ENCODE peak calls at places on chromosomes 5 and 9, in six cellular contexts. Y, H, Z, P, J and G are unnamed samples.
A peak's percentile ranks its signal among the peaks of the same experiment; 100 is the strongest.

GRCh38 chr9:27599102-27599501 is 25.8 kb upstream of the C9orf72 start:
- DNase-seq in J (no peak), Z (no peak), P (no peak), H (no peak), Y (no peak), G (no peak)

GRCh38 chr9:82035332-82035731 is 46.8 kb downstream of the SPATA31D1 start:
- DNase-seq in Z (no peak), Y (no peak), J (no peak), P (no peak), H (peak; percentile 10), G (no peak)

GRCh38 chr5:55636177-55636576 is 75.9 kb downstream of the SLC38A9 start:
- DNase-seq in J (no peak), H (no peak), P (no peak), Y (no peak), Z (no peak), G (no peak)

GRCh38 chr9:127862075-127863011 is 7.9 kb upstream of the ENG start:
- DNase-seq in J (peak; percentile 80), Z (no peak), Y (peak; percentile 94), H (no peak), P (peak; percentile 68), G (peak; percentile 86)

GRCh38 chr5:129459485-129460120 is 495 bp upstream of the ADAMTS19 start:
- DNase-seq in Y (no peak), J (peak; percentile 19), P (peak; percentile 27), H (no peak), Z (peak; percentile 86), G (peak; percentile 30)

GRCh38 chr5:39176740-39177628 is 42.4 kb downstream of the FYB1 start:
- DNase-seq in P (no peak), J (no peak), Y (no peak), H (no peak), Z (no peak), G (no peak)

GRCh38 chr9:97362777-97363545 is 48.9 kb upstream of the TDRD7 start:
- DNase-seq in P (no peak), J (no peak), Z (no peak), Y (no peak), H (no peak), G (no peak)

GRCh38 chr5:41338276-41338675 is 124.9 kb upstream of the C6 start:
- DNase-seq in H (no peak), Y (no peak), J (no peak), Z (no peak), P (no peak), G (no peak)

GRCh38 chr5:87231037-87231808 is 36.5 kb upstream of the RASA1 start:
- DNase-seq in H (no peak), Z (no peak), J (no peak), Y (no peak), P (no peak), G (no peak)

GRCh38 chr5:159916841-159917761 is 819 bp downstream of the ADRA1B start:
- DNase-seq in J (no peak), H (no peak), Z (no peak), Y (no peak), P (no peak), G (no peak)

GRCh38 chr5:123597018-123597417 is 85.0 kb downstream of the CSNK1G3 start:
- DNase-seq in H (no peak), Y (no peak), Z (no peak), P (no peak), J (no peak), G (no peak)

GRCh38 chr5:167684251-167684650 is 607.2 kb upstream of the WWC1 start:
- DNase-seq in Y (no peak), J (no peak), Z (no peak), P (no peak), H (no peak), G (no peak)

GRCh38 chr5:9473624-9474023 is 72.3 kb downstream of the SEMA5A start:
- DNase-seq in H (no peak), P (no peak), Y (no peak), Z (no peak), J (no peak), G (no peak)

GRCh38 chr5:166340039-166340438 is 1951.4 kb upstream of the WWC1 start:
- DNase-seq in J (no peak), P (no peak), H (no peak), Y (no peak), Z (no peak), G (no peak)

GRCh38 chr9:26341545-26341944 is 551.1 kb downstream of the CAAP1 start:
- DNase-seq in Z (no peak), H (no peak), P (no peak), J (no peak), Y (no peak), G (no peak)

GRCh38 chr5:180866296-180866695 is 5.2 kb upstream of the ZFP62 start:
- DNase-seq in J (no peak), P (peak; percentile 56), Y (no peak), Z (no peak), H (no peak), G (no peak)

GRCh38 chr5:180341595-180341994 is 11.5 kb downstream of the GFPT2 start:
- DNase-seq in Z (no peak), Y (no peak), J (no peak), H (no peak), P (no peak), G (no peak)

GRCh38 chr9:79895232-79895631 is 323.5 kb downstream of the TLE4 start:
- DNase-seq in Z (no peak), H (no peak), Y (no peak), P (no peak), J (no peak), G (no peak)

GRCh38 chr5:38316544-38317224 is 58.3 kb downstream of the EGFLAM start:
- DNase-seq in P (no peak), Z (no peak), Y (no peak), H (no peak), J (peak; percentile 73), G (peak; percentile 18)

GRCh38 chr5:393846-394275 is 49.1 kb upstream of the EXOC3 start:
- DNase-seq in J (no peak), H (no peak), P (peak; percentile 12), Y (peak; percentile 54), Z (no peak), G (no peak)

GRCh38 chr9:38629511-38629910 is 9.1 kb upstream of the ANKRD18A start:
- DNase-seq in H (no peak), P (no peak), J (no peak), Y (no peak), Z (no peak), G (no peak)

GRCh38 chr9:135525241-135526088 is 4.2 kb downstream of the LCN1 start:
- DNase-seq in Y (peak; percentile 51), J (no peak), Z (no peak), P (no peak), H (no peak), G (no peak)

DNA sequence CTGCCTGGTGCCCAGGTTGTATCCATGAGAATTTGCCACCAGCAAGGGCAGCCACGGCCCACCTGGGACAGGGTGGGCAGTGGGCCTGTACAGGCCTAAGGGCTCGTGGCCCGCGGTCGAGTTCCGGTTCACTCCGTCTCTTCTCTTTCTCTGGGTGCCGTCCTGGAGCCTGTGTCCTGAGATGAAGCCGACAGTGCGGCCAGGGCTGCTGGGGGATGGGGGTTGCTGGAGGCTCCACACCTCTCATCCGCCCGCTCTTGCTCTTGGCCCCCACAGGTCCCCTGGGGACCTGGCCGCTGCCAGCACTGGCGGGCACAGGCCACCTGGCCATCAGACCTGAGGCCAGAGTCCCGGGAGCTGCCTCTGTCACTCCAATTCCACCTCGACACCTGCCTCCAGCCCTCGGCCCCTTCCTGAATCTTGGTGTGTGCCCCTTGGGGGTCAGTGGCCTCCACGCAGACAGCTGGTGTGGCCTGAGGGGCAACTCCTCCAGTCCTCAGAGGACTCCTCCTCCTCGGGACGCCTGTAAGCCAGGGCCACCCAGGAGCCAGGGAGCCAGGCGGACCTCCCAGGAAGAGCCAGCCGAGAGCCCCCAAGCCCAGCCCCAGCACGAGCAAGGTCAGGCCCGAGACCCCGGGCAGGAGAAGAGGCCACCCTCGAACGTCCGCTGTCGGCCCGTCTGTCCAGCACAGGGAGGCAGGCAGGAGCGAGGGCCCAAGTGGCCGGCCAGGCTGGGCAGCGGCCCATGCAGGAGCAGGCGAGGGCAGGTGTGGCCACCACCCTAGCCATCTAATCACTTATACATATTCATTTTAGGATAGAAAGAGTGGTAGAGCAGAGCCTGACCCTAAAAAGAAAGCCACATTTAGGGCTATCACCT is 5.2 kb downstream of the LRRC26 start:
- DNase-seq in Z (no peak), H (no peak), Y (no peak), P (no peak), J (no peak), G (no peak)
- H3K27me3 ChIP-seq in Z (peaks cover 86% of the 10 kb centered on the region), H (peaks cover 54% of the 10 kb centered on the region), Y (peaks cover 99% of the 10 kb centered on the region), P (peaks cover 89% of the 10 kb centered on the region), J (peaks cover 28% of the 10 kb centered on the region), G (peaks cover 100% of the 10 kb centered on the region)

GRCh38 chr5:13276143-13276542 is 668.3 kb downstream of the DNAH5 start:
- DNase-seq in P (no peak), J (no peak), Z (no peak), H (no peak), Y (no peak), G (no peak)

GRCh38 chr5:13278148-13278547 is 666.3 kb downstream of the DNAH5 start:
- DNase-seq in J (no peak), H (no peak), Z (peak; percentile 59), Y (no peak), P (no peak), G (no peak)
- H3K27me3 ChIP-seq in J (no peaks in the 10 kb centered on the region), H (no peaks in the 10 kb centered on the region), Z (no peaks in the 10 kb centered on the region), Y (no peaks in the 10 kb centered on the region), P (no peaks in the 10 kb centered on the region), G (no peaks in the 10 kb centered on the region)

GRCh38 chr5:135034186-135034962 is at the start of gene PITX1:
- DNase-seq in H (peak; percentile 53), Z (peak; percentile 71), J (no peak), Y (no peak), P (peak; percentile 72), G (no peak)

GRCh38 chr5:135033026-135033861 is 784 bp downstream of the PITX1 start:
- DNase-seq in Z (peak; percentile 81), J (no peak), H (peak; percentile 10), P (no peak), Y (no peak), G (peak; percentile 12)

GRCh38 chr5:135032613-135033025 is 1.4 kb downstream of the PITX1 start:
- DNase-seq in Z (no peak), H (no peak), Y (no peak), P (no peak), J (no peak), G (no peak)

GRCh38 chr5:135034963-135035677 is 1.1 kb upstream of the PITX1 start:
- DNase-seq in H (no peak), Y (no peak), J (no peak), P (no peak), Z (no peak), G (no peak)

DNA sequence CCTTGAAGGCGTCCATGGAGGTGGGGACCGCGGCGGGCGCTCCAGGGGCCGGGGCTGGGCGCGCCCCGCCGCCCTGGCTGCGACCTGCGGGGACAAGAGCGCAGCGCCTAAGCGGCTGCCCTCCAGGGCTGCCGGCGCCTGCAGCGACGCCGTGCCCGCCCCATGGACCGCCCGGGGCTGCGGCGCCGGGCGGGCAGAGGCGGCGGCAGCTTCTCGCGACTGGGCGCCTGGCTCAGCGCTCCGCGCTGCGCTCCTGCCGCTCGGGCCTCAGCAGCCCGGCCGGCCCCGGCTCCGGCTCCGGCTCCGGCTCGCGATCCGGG is 202 bp downstream of the PITX1 start:
- DNase-seq in Z (no peak), P (no peak), Y (no peak), J (no peak), H (no peak), G (no peak)
- H3K27me3 ChIP-seq in Z (peaks cover 99% of the 10 kb centered on the region), P (peaks cover 86% of the 10 kb centered on the region), Y (peaks cover 92% of the 10 kb centered on the region), J (peaks cover 9% of the 10 kb centered on the region), H (peaks cover 29% of the 10 kb centered on the region), G (peaks cover 100% of the 10 kb centered on the region)

DNA sequence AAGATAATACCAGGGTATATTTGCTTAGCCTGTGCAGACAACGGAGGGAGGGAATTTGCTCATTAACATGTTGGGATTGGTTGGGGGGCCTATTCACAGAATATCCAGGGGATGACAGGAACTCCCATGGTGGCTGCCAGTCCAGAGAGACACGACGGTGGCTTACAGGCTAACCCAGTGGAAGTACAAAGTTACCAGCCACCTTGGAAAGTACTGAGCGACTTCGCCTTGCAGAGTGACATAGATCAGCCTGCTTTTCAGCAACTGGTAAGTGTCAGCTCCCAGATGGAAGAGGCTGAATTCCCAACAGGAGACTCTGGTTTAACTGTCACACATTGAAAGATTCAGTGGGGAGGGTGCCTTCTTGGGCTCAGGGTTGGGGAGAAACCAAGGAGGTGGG is 7.9 kb downstream of the ISL1 start:
- DNase-seq in H (no peak), P (no peak), J (no peak), Y (no peak), Z (no peak), G (no peak)
- H3K27me3 ChIP-seq in H (peaks cover 33% of the 10 kb centered on the region), P (peaks cover 29% of the 10 kb centered on the region), J (no peaks in the 10 kb centered on the region), Y (peaks cover 95% of the 10 kb centered on the region), Z (peaks cover 100% of the 10 kb centered on the region), G (peaks cover 100% of the 10 kb centered on the region)